ENCODE peak calls at places on chromosomes 3 and 15, in eight cellular contexts. One of them, this sample, is unnamed.

GRCh38 chr15:62491642-62492041 is 326.6 kb upstream of the C2CD4B start:
- DNase-seq in stimulated activated CD8-positive, alpha-beta memory T cell treated with anti-CD3 and anti-CD28 coated beads, Interleukin-4, amount 100 ng/mL, for 1 hour: no peak
- DNase-seq in T-cell: no peak
- DNase-seq in WTC11: no peak
- DNase-seq in GM20000: no peak
- DNase-seq in activated naive CD4-positive, alpha-beta T cell: no peak
- DNase-seq in lower leg skin: no peak
- DNase-seq in hippocampal formation: no peak
- DNase-seq in this sample: peak

GRCh38 chr3:134874737-134875413 is 79.8 kb downstream of the EPHB1 start:
- DNase-seq in stimulated activated CD8-positive, alpha-beta memory T cell treated with anti-CD3 and anti-CD28 coated beads, Interleukin-4, amount 100 ng/mL, for 1 hour: no peak
- DNase-seq in T-cell: no peak
- DNase-seq in WTC11: no peak
- DNase-seq in GM20000: no peak
- DNase-seq in activated naive CD4-positive, alpha-beta T cell: no peak
- DNase-seq in lower leg skin: no peak
- DNase-seq in hippocampal formation: no peak
- DNase-seq in this sample: peak

GRCh38 chr3:105527949-105528348 is 161.2 kb downstream of the ALCAM start:
- DNase-seq in stimulated activated CD8-positive, alpha-beta memory T cell treated with anti-CD3 and anti-CD28 coated beads, Interleukin-4, amount 100 ng/mL, for 1 hour: no peak
- DNase-seq in T-cell: no peak
- DNase-seq in WTC11: no peak
- DNase-seq in GM20000: peak
- DNase-seq in activated naive CD4-positive, alpha-beta T cell: no peak
- DNase-seq in lower leg skin: no peak
- DNase-seq in hippocampal formation: no peak
- DNase-seq in this sample: no peak

GRCh38 chr15:93271871-93272270 is 182.9 kb upstream of the RGMA start:
- DNase-seq in stimulated activated CD8-positive, alpha-beta memory T cell treated with anti-CD3 and anti-CD28 coated beads, Interleukin-4, amount 100 ng/mL, for 1 hour: no peak
- DNase-seq in T-cell: no peak
- DNase-seq in WTC11: no peak
- DNase-seq in GM20000: no peak
- DNase-seq in activated naive CD4-positive, alpha-beta T cell: no peak
- DNase-seq in lower leg skin: no peak
- DNase-seq in hippocampal formation: no peak
- DNase-seq in this sample: no peak

GRCh38 chr15:69590932-69591524 is 138.4 kb downstream of the RPLP1 start:
- DNase-seq in stimulated activated CD8-positive, alpha-beta memory T cell treated with anti-CD3 and anti-CD28 coated beads, Interleukin-4, amount 100 ng/mL, for 1 hour: no peak
- DNase-seq in T-cell: no peak
- DNase-seq in WTC11: no peak
- DNase-seq in GM20000: no peak
- DNase-seq in activated naive CD4-positive, alpha-beta T cell: no peak
- DNase-seq in lower leg skin: no peak
- DNase-seq in hippocampal formation: no peak
- DNase-seq in this sample: no peak

GRCh38 chr3:27174530-27174929 is 194.7 kb downstream of the NEK10 start:
- DNase-seq in stimulated activated CD8-positive, alpha-beta memory T cell treated with anti-CD3 and anti-CD28 coated beads, Interleukin-4, amount 100 ng/mL, for 1 hour: no peak
- DNase-seq in T-cell: no peak
- DNase-seq in WTC11: peak
- DNase-seq in GM20000: no peak
- DNase-seq in activated naive CD4-positive, alpha-beta T cell: no peak
- DNase-seq in lower leg skin: no peak
- DNase-seq in hippocampal formation: no peak
- DNase-seq in this sample: no peak

GRCh38 chr3:106691476-106691875 is 685.8 kb upstream of the CCDC54 start:
- DNase-seq in stimulated activated CD8-positive, alpha-beta memory T cell treated with anti-CD3 and anti-CD28 coated beads, Interleukin-4, amount 100 ng/mL, for 1 hour: no peak
- DNase-seq in T-cell: no peak
- DNase-seq in WTC11: no peak
- DNase-seq in GM20000: no peak
- DNase-seq in activated naive CD4-positive, alpha-beta T cell: no peak
- DNase-seq in lower leg skin: no peak
- DNase-seq in hippocampal formation: no peak
- DNase-seq in this sample: no peak

GRCh38 chr3:16885948-16886683 is 1.4 kb downstream of the PLCL2 start:
- DNase-seq in stimulated activated CD8-positive, alpha-beta memory T cell treated with anti-CD3 and anti-CD28 coated beads, Interleukin-4, amount 100 ng/mL, for 1 hour: no peak
- DNase-seq in T-cell: no peak
- DNase-seq in WTC11: no peak
- DNase-seq in GM20000: no peak
- DNase-seq in activated naive CD4-positive, alpha-beta T cell: no peak
- DNase-seq in lower leg skin: no peak
- DNase-seq in hippocampal formation: no peak
- DNase-seq in this sample: no peak

GRCh38 chr15:73599934-73600333 is 33.3 kb downstream of the NPTN start:
- DNase-seq in stimulated activated CD8-positive, alpha-beta memory T cell treated with anti-CD3 and anti-CD28 coated beads, Interleukin-4, amount 100 ng/mL, for 1 hour: no peak
- DNase-seq in T-cell: no peak
- DNase-seq in WTC11: no peak
- DNase-seq in GM20000: no peak
- DNase-seq in activated naive CD4-positive, alpha-beta T cell: no peak
- DNase-seq in lower leg skin: no peak
- DNase-seq in hippocampal formation: no peak
- DNase-seq in this sample: peak

GRCh38 chr3:111071257-111072015 is at the start of gene NECTIN3:
- DNase-seq in stimulated activated CD8-positive, alpha-beta memory T cell treated with anti-CD3 and anti-CD28 coated beads, Interleukin-4, amount 100 ng/mL, for 1 hour: peak
- DNase-seq in T-cell: peak
- DNase-seq in WTC11: peak
- DNase-seq in GM20000: peak
- DNase-seq in activated naive CD4-positive, alpha-beta T cell: peak
- DNase-seq in lower leg skin: peak
- DNase-seq in hippocampal formation: peak
- DNase-seq in this sample: peak

GRCh38 chr3:119018690-119019463 is 15.8 kb downstream of the IGSF11 start:
- DNase-seq in stimulated activated CD8-positive, alpha-beta memory T cell treated with anti-CD3 and anti-CD28 coated beads, Interleukin-4, amount 100 ng/mL, for 1 hour: no peak
- DNase-seq in T-cell: no peak
- DNase-seq in WTC11: no peak
- DNase-seq in GM20000: no peak
- DNase-seq in activated naive CD4-positive, alpha-beta T cell: no peak
- DNase-seq in lower leg skin: no peak
- DNase-seq in hippocampal formation: peak
- DNase-seq in this sample: no peak

This sample was measured in AG08395.